ENCODE peak calls at places on chromosome 9, in six cellular contexts. V is GM13976, I is brain microvascular endothelial cell, X is A172, D is B cell, Z is left colon. E is an unnamed sample.

GRCh38 chr9:87034891-87035290 is 87.6 kb upstream of the GAS1 start:
- DNase-seq in I (no peak), Z (no peak), V (no peak), X (no peak), D (no peak), E (no peak)

GRCh38 chr9:127612993-127613954 is 1.2 kb downstream of the STXBP1 start:
- DNase-seq in Z (peak; percentile 55), I (peak; percentile 31), X (peak; percentile 68), D (no peak), V (peak; percentile 46), E (no peak)

GRCh38 chr9:98504883-98505282 is 203.9 kb downstream of the GABBR2 start:
- DNase-seq in X (no peak), I (no peak), V (no peak), D (no peak), Z (no peak), E (no peak)

GRCh38 chr9:16727452-16728127 is 142.9 kb downstream of the BNC2 start:
- DNase-seq in Z (no peak), D (no peak), V (no peak), I (no peak), X (no peak), E (no peak)

GRCh38 chr9:122374885-122375420 is 4.1 kb downstream of the PTGS1 start:
- DNase-seq in Z (peak; percentile 85), I (peak; percentile 51), V (no peak), D (no peak), X (no peak), E (no peak)

GRCh38 chr9:115891929-115892328 is 261.7 kb upstream of the PAPPA start:
- DNase-seq in V (no peak), D (no peak), X (peak; percentile 17), Z (no peak), I (peak; percentile 14), E (peak; percentile 44)

GRCh38 chr9:15250013-15250412 is 57.0 kb downstream of the TTC39B start:
- DNase-seq in V (no peak), Z (no peak), X (no peak), D (no peak), I (no peak), E (no peak)

GRCh38 chr9:120490888-120491595 is 88.9 kb downstream of the CDK5RAP2 start:
- DNase-seq in D (no peak), I (no peak), V (peak; percentile 44), X (no peak), Z (no peak), E (no peak)

GRCh38 chr9:78997296-78997695 is 574.5 kb upstream of the TLE4 start:
- DNase-seq in X (no peak), Z (no peak), V (no peak), I (no peak), D (no peak), E (no peak)

GRCh38 chr9:69817202-69817601 is 3.4 kb upstream of the CFAP95 start:
- DNase-seq in V (no peak), Z (no peak), X (no peak), D (no peak), I (no peak), E (no peak)

GRCh38 chr9:121929893-121930875 is 162.9 kb downstream of the TTLL11 start:
- DNase-seq in D (no peak), X (peak; percentile 25), V (no peak), Z (no peak), I (no peak), E (no peak)

GRCh38 chr9:94761506-94761905 is 35.0 kb downstream of the AOPEP start:
- DNase-seq in X (no peak), V (peak; percentile 46), Z (no peak), I (no peak), D (no peak), E (no peak)

GRCh38 chr9:36980148-36980974 is 53.7 kb downstream of the PAX5 start:
- DNase-seq in X (no peak), D (no peak), V (no peak), Z (no peak), I (no peak), E (no peak)

GRCh38 chr9:79107911-79108676 is 463.7 kb upstream of the TLE4 start:
- DNase-seq in X (no peak), D (no peak), I (no peak), V (no peak), Z (no peak), E (no peak)

GRCh38 chr9:79656127-79656526 is 84.4 kb downstream of the TLE4 start:
- DNase-seq in V (no peak), Z (no peak), X (no peak), I (no peak), D (no peak), E (no peak)

GRCh38 chr9:77455312-77455927 is 192.7 kb downstream of the GNA14 start:
- DNase-seq in D (no peak), I (no peak), Z (peak; percentile 38), X (peak; percentile 57), V (no peak), E (no peak)

GRCh38 chr9:101400120-101400519 is 1.5 kb downstream of the ZNF189 start:
- DNase-seq in X (no peak), Z (no peak), D (no peak), V (no peak), I (peak; percentile 29), E (no peak)

GRCh38 chr9:83620841-83621636 is 1.9 kb upstream of the IDNK start:
- DNase-seq in I (peak; percentile 22), X (peak; percentile 64), Z (no peak), V (peak; percentile 54), D (no peak), E (no peak)

GRCh38 chr9:14827805-14828204 is 82.4 kb downstream of the FREM1 start:
- DNase-seq in V (no peak), Z (no peak), X (no peak), D (no peak), I (no peak), E (no peak)

GRCh38 chr9:114738581-114739316 is 56.8 kb upstream of the TEX48 start:
- DNase-seq in D (peak; percentile 79), X (peak; percentile 79), V (peak; percentile 63), Z (peak; percentile 49), I (peak; percentile 83), E (peak; percentile 56)

GRCh38 chr9:78666818-78667429 is 370.0 kb downstream of the PSAT1 start:
- DNase-seq in V (no peak), D (no peak), X (peak; percentile 38), I (no peak), Z (no peak), E (no peak)

GRCh38 chr9:35700031-35700430 is 10.3 kb upstream of the TPM2 start:
- DNase-seq in Z (no peak), V (no peak), D (no peak), I (no peak), X (no peak), E (no peak)

GRCh38 chr9:69207503-69207902 is 33.4 kb downstream of the TJP2 start:
- DNase-seq in Z (no peak), I (no peak), V (no peak), X (no peak), D (no peak), E (no peak)

GRCh38 chr9:74861773-74862172 is 25.9 kb downstream of the TRPM6 start:
- DNase-seq in D (no peak), Z (no peak), V (no peak), X (no peak), I (no peak), E (no peak)

GRCh38 chr9:2281031-2281802 is 266.1 kb downstream of the SMARCA2 start:
- DNase-seq in V (no peak), I (peak; percentile 73), X (peak; percentile 62), Z (no peak), D (no peak), E (peak; percentile 24)

GRCh38 chr9:129280236-129281231 is 102.5 kb upstream of the IER5L start:
- DNase-seq in I (no peak), Z (peak; percentile 11), D (no peak), V (peak; percentile 29), X (no peak), E (no peak)

GRCh38 chr9:34623386-34624235 is 3.3 kb upstream of the DCTN3 start:
- DNase-seq in V (no peak), I (no peak), Z (no peak), D (no peak), X (no peak), E (no peak)

GRCh38 chr9:127437497-127438264 is 13.5 kb downstream of the ZNF79 start:
- DNase-seq in D (no peak), X (no peak), Z (no peak), V (no peak), I (no peak), E (no peak)

GRCh38 chr9:7324031-7324654 is 475.4 kb downstream of the DMAC1 start:
- DNase-seq in X (peak; percentile 27), V (no peak), D (no peak), I (no peak), Z (no peak), E (no peak)

GRCh38 chr9:133999866-134000265 is 7.7 kb upstream of the VAV2 start:
- DNase-seq in Z (no peak), I (no peak), V (peak; percentile 12), D (no peak), X (no peak), E (no peak)

GRCh38 chr9:85421641-85422040 is 320.1 kb downstream of the AGTPBP1 start:
- DNase-seq in Z (no peak), D (no peak), V (no peak), X (no peak), I (peak; percentile 14), E (no peak)

GRCh38 chr9:903886-904285 is 62.4 kb downstream of the DMRT1 start:
- DNase-seq in Z (no peak), I (no peak), D (no peak), X (no peak), V (no peak), E (no peak)

GRCh38 chr9:98318041-98318790 is 62.8 kb upstream of the TBC1D2 start:
- DNase-seq in V (no peak), D (no peak), Z (no peak), X (no peak), I (no peak), E (no peak)

GRCh38 chr9:6763244-6763643 is 5.5 kb downstream of the KDM4C start:
- DNase-seq in I (no peak), X (no peak), Z (no peak), D (no peak), V (no peak), E (no peak)

E was measured in non-pigmented ciliary epithelial cell.